ENCODE peak calls at places on chromosome 15, in four cellular contexts. X is endothelial cell of umbilical vein, W is K562, V is GM12878. K is an unnamed sample.
A peak's percentile ranks its signal among the peaks of the same experiment; 100 is the strongest.

GRCh38 chr15:44207643-44208042 is 12.6 kb upstream of the FRMD5 start:
- DNase-seq in X (peak; percentile 91), W (no peak), V (no peak), K (peak; percentile 84)

GRCh38 chr15:91018178-91018577 is 4.2 kb downstream of the VPS33B start:
- DNase-seq in X (no peak), W (no peak), V (no peak), K (no peak)

GRCh38 chr15:51105430-51106016 is 10.8 kb upstream of the TNFAIP8L3 start:
- DNase-seq in X (no peak), W (no peak), V (no peak), K (no peak)

GRCh38 chr15:92681141-92681622 is 25.6 kb upstream of the FAM174B start:
- DNase-seq in X (peak; percentile 74), W (no peak), V (no peak), K (peak; percentile 56)

GRCh38 chr15:35439291-35439690 is 106.7 kb downstream of the DPH6 start:
- DNase-seq in X (no peak), W (no peak), V (no peak), K (peak; percentile 88)

GRCh38 chr15:80495406-80495942 is 91.3 kb downstream of the ARNT2 start:
- DNase-seq in X (no peak), W (no peak), V (no peak), K (no peak)

GRCh38 chr15:51100785-51101489 is 6.2 kb upstream of the TNFAIP8L3 start:
- DNase-seq in X (no peak), W (no peak), V (no peak), K (no peak)

GRCh38 chr15:35293353-35294130 is 208.4 kb upstream of the NANOGP8 start:
- DNase-seq in X (peak; percentile 81), W (peak; percentile 12), V (no peak), K (peak; percentile 71)

GRCh38 chr15:74293021-74293810 is 57.1 kb downstream of the CCDC33 start:
- DNase-seq in X (no peak), W (no peak), V (no peak), K (no peak)

GRCh38 chr15:92377083-92377789 is 16.4 kb upstream of the ST8SIA2 start:
- DNase-seq in X (no peak), W (no peak), V (no peak), K (no peak)

GRCh38 chr15:61112231-61112630 is 116.9 kb downstream of the RORA start:
- DNase-seq in X (no peak), W (no peak), V (no peak), K (no peak)

GRCh38 chr15:31163769-31164572 is 62.4 kb upstream of the TRPM1 start:
- DNase-seq in X (no peak), W (no peak), V (no peak), K (no peak)

GRCh38 chr15:33148129-33148850 is 46.2 kb downstream of the FMN1 start:
- DNase-seq in X (no peak), W (no peak), V (no peak), K (no peak)

GRCh38 chr15:73996939-73997338 is 2.4 kb downstream of the PML start:
- DNase-seq in X (peak; percentile 85), W (no peak), V (no peak), K (no peak)

GRCh38 chr15:91980502-91981267 is 127.2 kb downstream of the SLCO3A1 start:
- DNase-seq in X (no peak), W (no peak), V (no peak), K (no peak)

GRCh38 chr15:62989366-62990055 is 53.0 kb upstream of the TPM1 start:
- DNase-seq in X (peak; percentile 9), W (no peak), V (no peak), K (peak; percentile 17)

GRCh38 chr15:31399544-31400171 is 73.0 kb downstream of the KLF13 start:
- DNase-seq in X (no peak), W (no peak), V (no peak), K (peak; percentile 15)

GRCh38 chr15:32843211-32843907 is 125.6 kb downstream of the GREM1 start:
- DNase-seq in X (no peak), W (no peak), V (no peak), K (no peak)

GRCh38 chr15:35649575-35649974 is 103.6 kb upstream of the DPH6 start:
- DNase-seq in X (no peak), W (no peak), V (no peak), K (no peak)

GRCh38 chr15:74891469-74891868 is 1.6 kb downstream of the MPI start:
- DNase-seq in X (no peak), W (no peak), V (no peak), K (no peak)

GRCh38 chr15:73538123-73538522 is 95.1 kb downstream of the NPTN start:
- DNase-seq in X (no peak), W (no peak), V (no peak), K (no peak)

GRCh38 chr15:65087411-65087810 is 10.9 kb downstream of the KBTBD13 start:
- DNase-seq in X (no peak), W (no peak), V (no peak), K (no peak)

GRCh38 chr15:36960947-36961227 is 139.5 kb downstream of the MEIS2 start:
- DNase-seq in X (no peak), W (no peak), V (no peak), K (no peak)

GRCh38 chr15:49200347-49200746 is 30.3 kb downstream of the GALK2 start:
- DNase-seq in X (no peak), W (no peak), V (no peak), K (no peak)

GRCh38 chr15:77409259-77410156 is 10.4 kb downstream of the PEAK1 start:
- DNase-seq in X (no peak), W (no peak), V (peak; percentile 51), K (no peak)
- TF ChIP-seq FOS in X (no peak), W (no peak), V (no peak), K (no peak)

GRCh38 chr15:69011641-69012040 is 2.9 kb upstream of the NOX5 start:
- DNase-seq in X (no peak), W (no peak), V (no peak), K (no peak)
- TF ChIP-seq FOS in X (no peak), W (no peak), V (no peak), K (no peak)

DNA sequence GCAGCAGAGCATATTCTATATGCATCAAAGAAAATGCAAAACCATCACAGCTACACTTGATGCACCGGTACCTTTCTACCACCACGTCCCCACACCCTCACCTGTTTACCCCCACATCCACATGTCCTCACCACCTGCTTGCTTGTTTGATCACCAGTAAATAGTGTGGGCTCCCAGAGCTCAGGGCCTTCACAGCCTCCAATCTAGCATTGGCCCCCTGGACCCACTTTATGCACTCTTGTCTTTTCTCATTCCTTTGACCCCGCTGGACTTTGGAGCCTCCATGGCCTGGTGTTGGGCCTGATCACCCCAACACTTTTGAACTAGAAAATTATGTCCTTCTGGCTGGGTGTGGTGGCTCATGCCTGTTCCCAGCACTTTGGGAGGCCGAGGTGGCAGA is 190.1 kb downstream of the PDE8A start:
- DNase-seq in X (no peak), W (no peak), V (no peak), K (no peak)
- TF ChIP-seq FOS in X (no peak), W (no peak), V (no peak), K (no peak)

GRCh38 chr15:53918180-53919079 is 59.8 kb upstream of the UNC13C start:
- DNase-seq in X (no peak), W (no peak), V (no peak), K (no peak)
- TF ChIP-seq FOS in X (no peak), W (no peak), V (no peak), K (no peak)

DNA sequence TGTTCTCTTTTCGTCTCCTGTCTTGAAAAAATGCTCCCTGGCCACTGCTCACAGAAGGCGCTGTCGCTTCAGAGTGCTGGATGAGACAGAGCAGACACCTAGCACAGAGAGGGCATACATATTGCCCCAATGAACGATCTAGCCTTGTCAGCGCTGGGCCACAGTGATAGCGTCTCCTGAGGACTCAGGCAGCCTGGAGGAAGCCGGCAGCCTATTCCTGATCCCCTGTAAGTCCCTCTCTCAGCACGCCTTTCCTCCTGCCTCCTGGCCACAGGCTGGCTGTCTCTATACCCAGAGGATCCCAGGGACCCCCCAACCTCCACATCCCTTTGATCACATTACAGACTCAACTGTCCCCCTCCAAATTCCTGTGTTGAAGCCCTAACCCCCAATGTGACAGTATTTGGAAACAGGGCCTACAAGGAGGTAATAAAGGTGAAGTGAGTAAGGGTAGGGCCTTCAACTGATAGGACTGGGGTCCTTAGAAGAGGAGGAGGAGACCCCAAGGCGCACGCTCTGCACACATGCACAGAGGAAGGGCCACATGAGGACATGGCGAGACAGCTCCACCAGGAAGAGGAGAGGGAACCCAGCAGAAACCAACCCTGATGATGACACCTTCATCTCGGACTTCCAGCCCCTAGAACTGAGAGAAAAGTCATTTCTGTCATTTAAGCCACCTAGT is 7.5 kb downstream of the PLA2G4F start:
- DNase-seq in X (no peak), W (no peak), V (no peak), K (no peak)
- TF ChIP-seq FOS in X (no peak), W (no peak), V (no peak), K (no peak)

DNA sequence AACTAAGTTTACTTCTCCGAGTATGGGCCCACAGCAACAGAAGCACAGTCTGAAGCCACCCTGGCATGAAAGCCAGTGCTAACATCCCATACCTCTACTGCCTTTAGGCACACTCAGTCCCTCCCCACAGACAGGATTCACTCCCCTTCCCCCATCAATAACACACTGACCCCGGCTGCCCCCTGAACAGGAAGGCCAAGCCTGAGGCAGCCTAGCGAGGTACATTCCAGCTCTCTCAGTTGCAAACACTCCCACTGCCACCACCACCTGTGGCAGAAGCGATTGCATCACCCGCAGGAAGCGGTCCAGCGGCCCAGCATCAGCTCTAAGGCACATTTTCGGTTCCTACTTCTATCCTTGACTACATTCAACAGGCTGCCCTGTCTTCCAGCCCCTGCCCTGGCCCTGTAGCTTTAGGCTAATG is 7.0 kb upstream of the BMF start:
- DNase-seq in X (no peak), W (no peak), V (peak; percentile 83), K (no peak)
- TF ChIP-seq FOS in X (no peak), W (no peak), V (no peak), K (no peak)

DNA sequence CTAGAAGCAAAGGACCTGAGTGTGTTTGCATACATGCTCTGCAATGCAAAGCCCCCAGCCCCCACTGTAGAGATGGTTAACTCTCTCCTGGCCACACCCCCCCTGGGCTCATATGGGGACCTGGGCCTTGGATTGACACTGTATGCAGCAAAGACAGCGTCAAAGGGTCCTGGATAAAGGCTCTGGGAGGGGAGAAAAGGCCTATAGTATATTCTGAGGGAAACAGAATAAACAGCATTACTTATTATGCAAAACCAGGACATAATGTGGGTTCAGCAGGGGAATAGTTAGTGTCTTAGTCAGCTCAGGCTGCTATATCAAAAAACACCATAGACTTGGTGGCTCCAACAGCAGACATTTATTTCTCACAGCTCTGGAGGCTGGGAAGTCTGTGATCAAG is 158.7 kb downstream of the APBA2 start:
- DNase-seq in X (no peak), W (no peak), V (no peak), K (peak; percentile 51)
- TF ChIP-seq FOS in X (no peak), W (no peak), V (no peak), K (no peak)

K was measured in IMR-90.